ENCODE peak calls at places on chromosome 1, in seven cellular contexts. X is suprapubic skin, L is GM04504, J is RWPE1, F is glutamatergic neuron, N is AML-193, B is C1 segment of cervical spinal cord. W is an unnamed sample.

GRCh38 chr1:201493757-201494617 is 12.9 kb downstream of the CSRP1 start:
- DNase-seq in L (no peak), F (no peak), N (no peak), J (no peak), X (no peak), B (no peak), W (no peak)

GRCh38 chr1:28193701-28194161 is 17.2 kb upstream of the PTAFR start:
- DNase-seq in N (no peak), F (no peak), X (no peak), L (no peak), J (peak; percentile 95), B (no peak), W (peak; percentile 93)

GRCh38 chr1:85599076-85599491 is 18.5 kb downstream of the CCN1 start:
- DNase-seq in X (no peak), F (no peak), J (no peak), L (no peak), N (no peak), B (no peak), W (no peak)

GRCh38 chr1:205597691-205598314 is 34.0 kb downstream of the ELK4 start:
- DNase-seq in J (no peak), B (no peak), F (no peak), N (no peak), L (no peak), X (no peak), W (no peak)

GRCh38 chr1:66623812-66624211 is 89.9 kb downstream of the SGIP1 start:
- DNase-seq in B (no peak), J (no peak), L (peak; percentile 34), F (no peak), X (no peak), N (no peak), W (no peak)

GRCh38 chr1:94803517-94804441 is 16.4 kb upstream of the SLC44A3 start:
- DNase-seq in N (no peak), B (peak; percentile 61), J (no peak), L (no peak), F (no peak), X (no peak), W (no peak)

GRCh38 chr1:206803221-206803730 is 31.0 kb upstream of the IL10 start:
- DNase-seq in J (no peak), F (no peak), N (no peak), L (no peak), X (no peak), B (no peak), W (no peak)

GRCh38 chr1:81414417-81415087 is 386.2 kb upstream of the ADGRL2 start:
- DNase-seq in N (no peak), B (peak; percentile 3), L (no peak), X (peak; percentile 80), J (peak; percentile 21), F (peak; percentile 85), W (no peak)

GRCh38 chr1:186722711-186723309 is 42.6 kb upstream of the PTGS2 start:
- DNase-seq in X (no peak), F (no peak), L (peak; percentile 10), J (peak; percentile 55), B (no peak), N (peak; percentile 37), W (no peak)

GRCh38 chr1:77687519-77687906 is 5.1 kb upstream of the ZZZ3 start:
- DNase-seq in N (no peak), F (peak; percentile 44), X (no peak), L (no peak), J (no peak), B (no peak), W (no peak)

GRCh38 chr1:13802782-13803545 is 103.0 kb downstream of the PRDM2 start:
- DNase-seq in N (no peak), F (no peak), X (no peak), L (no peak), B (no peak), J (no peak), W (no peak)

GRCh38 chr1:203937678-203938330 is 76.4 kb downstream of the SNRPE start:
- DNase-seq in J (no peak), F (no peak), X (no peak), L (no peak), B (no peak), N (no peak), W (no peak)